ENCODE peak calls at places on chromosomes 11 and 22, in six cellular contexts. G, E, D, W, F and H are unnamed samples.

GRCh38 chr11:44130751-44131150 is 35.3 kb downstream of the EXT2 start:
- DNase-seq in G (no peak), D (no peak), F (no peak), W (no peak), E (no peak), H (no peak)

GRCh38 chr11:117181586-117182550 is 3.3 kb downstream of the SIDT2 start:
- DNase-seq in F (no peak), W (peak), E (no peak), D (no peak), G (peak), H (no peak)

GRCh38 chr11:105377870-105378269 is 232.0 kb upstream of the GRIA4 start:
- DNase-seq in E (no peak), G (no peak), F (no peak), W (no peak), D (no peak), H (no peak)

GRCh38 chr11:126585388-126586302 is 230.2 kb downstream of the ST3GAL4 start:
- DNase-seq in F (peak), W (peak), G (no peak), D (peak), E (peak), H (no peak)

GRCh38 chr11:118084247-118084646 is 2.5 kb downstream of the SMIM35 start:
- DNase-seq in F (no peak), W (no peak), D (no peak), G (no peak), E (no peak), H (no peak)

GRCh38 chr11:110886241-110886640 is 174.0 kb upstream of the ARHGAP20 start:
- DNase-seq in F (no peak), W (no peak), D (no peak), E (no peak), G (no peak), H (no peak)

GRCh38 chr11:11640152-11640551 is 18.3 kb upstream of the GALNT18 start:
- DNase-seq in W (no peak), G (no peak), E (no peak), F (no peak), D (no peak), H (no peak)

GRCh38 chr22:24134090-24134846 is 47.0 kb upstream of the SUSD2 start:
- DNase-seq in D (peak), F (no peak), G (no peak), E (peak), W (no peak), H (no peak)

GRCh38 chr22:46547883-46548244 is 10.4 kb upstream of the CELSR1 start:
- DNase-seq in E (peak), D (no peak), F (peak), G (no peak), W (no peak), H (no peak)

GRCh38 chr11:104694259-104695070 is 203.8 kb downstream of the CASP12 start:
- DNase-seq in F (no peak), W (no peak), E (no peak), D (no peak), G (no peak), H (no peak)

GRCh38 chr11:48024635-48025071 is 44.3 kb downstream of the PTPRJ start:
- DNase-seq in F (no peak), D (no peak), G (no peak), E (no peak), W (no peak), H (no peak)

GRCh38 chr22:36136988-36137387 is 23.6 kb downstream of the APOL3 start:
- DNase-seq in E (no peak), D (no peak), W (no peak), F (no peak), G (no peak), H (no peak)

GRCh38 chr11:127105578-127105977 is 105.0 kb upstream of the KIRREL3 start:
- DNase-seq in G (no peak), D (no peak), E (no peak), F (no peak), W (no peak), H (no peak)

GRCh38 chr11:95231881-95232605 is 1.0 kb upstream of the SESN3 start:
- DNase-seq in F (peak), E (peak), D (peak), G (peak), W (peak), H (no peak)

GRCh38 chr11:110097459-110098012 is 4.3 kb downstream of the ZC3H12C start:
- DNase-seq in E (no peak), F (no peak), D (no peak), G (no peak), W (no peak), H (no peak)

GRCh38 chr22:30294066-30294465 is 4.8 kb upstream of the CASTOR1 start:
- DNase-seq in G (no peak), W (no peak), E (no peak), F (no peak), D (no peak), H (no peak)

GRCh38 chr11:103281301-103281700 is 172.1 kb downstream of the DYNC2H1 start:
- DNase-seq in G (no peak), F (no peak), E (no peak), D (no peak), W (no peak), H (no peak)

GRCh38 chr22:29344137-29344536 is 28.6 kb upstream of the RASL10A start:
- DNase-seq in D (peak), F (no peak), G (no peak), W (peak), E (peak), H (no peak)

GRCh38 chr11:10930224-10930960 is 72.5 kb upstream of the ZBED5 start:
- DNase-seq in D (no peak), E (peak), W (no peak), F (peak), G (no peak), H (no peak)

GRCh38 chr22:28917747-28918543 is 34.6 kb downstream of the ZNRF3 start:
- DNase-seq in G (no peak), E (no peak), F (no peak), D (peak), W (peak), H (no peak)

GRCh38 chr22:23519442-23520177 is 60.5 kb downstream of the IGLL1 start:
- DNase-seq in F (no peak), G (no peak), E (no peak), D (no peak), W (no peak), H (no peak)

GRCh38 chr11:77725433-77725832 is 87.8 kb upstream of the CLNS1A start:
- DNase-seq in E (no peak), W (no peak), F (no peak), G (no peak), D (no peak), H (no peak)

GRCh38 chr11:2928605-2929510 is at the start of gene PHLDA2:
- DNase-seq in G (no peak), E (no peak), F (no peak), D (no peak), W (peak), H (no peak)

GRCh38 chr11:68396526-68396925 is 64.0 kb upstream of the PPP6R3 start:
- DNase-seq in F (no peak), G (no peak), D (no peak), W (no peak), E (no peak), H (no peak)

GRCh38 chr11:106828576-106828975 is 189.7 kb downstream of the GUCY1A2 start:
- DNase-seq in E (no peak), G (no peak), F (no peak), W (no peak), D (no peak), H (no peak)

GRCh38 chr22:17580461-17581031 is 17.2 kb downstream of the SLC25A18 start:
- DNase-seq in E (no peak), D (no peak), G (no peak), F (no peak), W (no peak), H (no peak)

GRCh38 chr11:95688501-95689222 is 100.9 kb downstream of the FAM76B start:
- DNase-seq in G (no peak), E (no peak), D (no peak), W (no peak), F (no peak), H (no peak)

GRCh38 chr11:62004473-62004872 is 37.0 kb upstream of the FTH1 start:
- DNase-seq in G (no peak), F (no peak), W (no peak), E (no peak), D (no peak), H (no peak)

GRCh38 chr11:114132427-114132826 is 72.9 kb downstream of the ZBTB16 start:
- DNase-seq in W (no peak), G (no peak), D (no peak), E (no peak), F (no peak), H (no peak)

GRCh38 chr11:65132988-65133700 is 1.2 kb downstream of the SYVN1 start:
- DNase-seq in W (peak), D (no peak), G (no peak), E (peak), F (no peak), H (no peak)

GRCh38 chr11:1649021-1649420 is 19.4 kb downstream of the KRTAP5-5 start:
- DNase-seq in D (no peak), G (no peak), W (no peak), F (no peak), E (no peak), H (no peak)

GRCh38 chr22:35477911-35478582 is 62.6 kb upstream of the RASD2 start:
- DNase-seq in D (peak), G (no peak), F (peak), W (peak), E (peak), H (no peak)

GRCh38 chr11:75797116-75797515 is 17.9 kb upstream of the UVRAG start:
- DNase-seq in G (no peak), D (no peak), W (no peak), E (no peak), F (no peak), H (peak)

GRCh38 chr11:370087-370941 is 1.0 kb downstream of the B4GALNT4 start:
- DNase-seq in G (no peak), W (no peak), D (no peak), E (no peak), F (no peak), H (peak)

GRCh38 chr22:36328635-36329216 is 59.0 kb downstream of the MYH9 start:
- DNase-seq in D (peak), E (peak), G (no peak), W (peak), F (no peak), H (no peak)

GRCh38 chr11:11461473-11461872 is 108.4 kb upstream of the CSNK2A3 start:
- DNase-seq in D (no peak), F (no peak), E (no peak), G (no peak), W (no peak), H (no peak)

GRCh38 chr22:48223488-48224190 is 1461.2 kb downstream of the TBC1D22A start:
- DNase-seq in G (no peak), W (no peak), F (peak), D (no peak), E (no peak), H (no peak)

GRCh38 chr11:114280696-114281095 is 15.5 kb upstream of the NNMT start:
- DNase-seq in W (no peak), E (peak), G (no peak), F (no peak), D (peak), H (no peak)

GRCh38 chr11:46615756-46616155 is 1.3 kb downstream of the HARBI1 start:
- DNase-seq in F (no peak), W (no peak), D (no peak), G (no peak), E (no peak), H (no peak)

GRCh38 chr11:46617451-46618314 is at the start of gene ATG13:
- DNase-seq in E (peak), D (peak), G (peak), F (peak), W (peak), H (peak)

GRCh38 chr11:46618789-46619188 is 1.4 kb downstream of the ATG13 start:
- DNase-seq in F (no peak), D (no peak), E (no peak), G (no peak), W (no peak), H (no peak)

GRCh38 chr11:46612326-46612725 is 4.7 kb downstream of the HARBI1 start:
- DNase-seq in D (no peak), E (no peak), F (no peak), W (no peak), G (no peak), H (no peak)

DNA sequence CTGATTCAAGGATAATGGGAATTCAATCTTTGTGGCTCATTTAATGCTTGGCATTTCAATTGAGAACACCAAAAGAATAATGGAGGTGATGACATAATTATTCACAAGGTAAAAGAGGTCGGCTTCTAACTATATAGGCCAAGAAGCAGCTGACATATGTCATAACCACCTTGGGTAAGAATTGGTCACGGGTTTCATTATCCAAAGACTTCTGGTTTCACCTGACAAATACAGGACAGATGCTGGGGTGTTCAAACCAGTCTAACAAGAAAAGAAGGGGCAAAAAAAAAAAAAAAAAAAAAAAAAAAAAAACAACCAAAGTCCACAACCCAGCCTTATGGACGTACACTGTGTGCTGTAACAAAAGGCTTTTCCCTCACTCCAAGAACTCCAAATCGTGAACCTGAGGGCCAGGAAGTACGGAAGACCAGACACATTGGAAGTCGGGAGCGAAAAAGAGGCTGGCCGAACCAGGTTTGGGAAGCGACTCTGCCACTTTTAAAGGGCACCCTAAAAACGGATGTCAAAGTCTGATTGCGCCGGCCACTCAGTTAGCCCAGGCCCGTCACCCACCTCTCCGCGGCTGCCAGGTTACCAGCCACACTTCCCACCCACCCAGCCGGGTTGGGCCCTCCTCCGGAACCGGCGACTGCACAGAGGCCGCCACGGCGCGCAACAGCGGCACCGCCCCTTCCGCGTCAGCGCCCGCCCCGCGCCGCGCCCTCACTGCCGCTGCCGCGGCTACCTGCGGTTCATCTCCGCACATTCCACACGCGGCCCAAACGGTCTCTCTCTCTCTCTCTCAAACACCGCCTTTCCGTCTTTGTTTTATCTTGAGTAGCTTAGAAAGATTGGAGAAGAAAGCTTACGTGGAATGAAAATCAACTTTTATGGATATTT is at the start of gene HARBI1:
- DNase-seq in G (peak), F (peak), D (peak), E (peak), W (peak), H (peak)
- TF ChIP-seq POLR2A in G (peak), F (no peak), D (peak), E (no peak), W (peak), H (no peak)

DNA sequence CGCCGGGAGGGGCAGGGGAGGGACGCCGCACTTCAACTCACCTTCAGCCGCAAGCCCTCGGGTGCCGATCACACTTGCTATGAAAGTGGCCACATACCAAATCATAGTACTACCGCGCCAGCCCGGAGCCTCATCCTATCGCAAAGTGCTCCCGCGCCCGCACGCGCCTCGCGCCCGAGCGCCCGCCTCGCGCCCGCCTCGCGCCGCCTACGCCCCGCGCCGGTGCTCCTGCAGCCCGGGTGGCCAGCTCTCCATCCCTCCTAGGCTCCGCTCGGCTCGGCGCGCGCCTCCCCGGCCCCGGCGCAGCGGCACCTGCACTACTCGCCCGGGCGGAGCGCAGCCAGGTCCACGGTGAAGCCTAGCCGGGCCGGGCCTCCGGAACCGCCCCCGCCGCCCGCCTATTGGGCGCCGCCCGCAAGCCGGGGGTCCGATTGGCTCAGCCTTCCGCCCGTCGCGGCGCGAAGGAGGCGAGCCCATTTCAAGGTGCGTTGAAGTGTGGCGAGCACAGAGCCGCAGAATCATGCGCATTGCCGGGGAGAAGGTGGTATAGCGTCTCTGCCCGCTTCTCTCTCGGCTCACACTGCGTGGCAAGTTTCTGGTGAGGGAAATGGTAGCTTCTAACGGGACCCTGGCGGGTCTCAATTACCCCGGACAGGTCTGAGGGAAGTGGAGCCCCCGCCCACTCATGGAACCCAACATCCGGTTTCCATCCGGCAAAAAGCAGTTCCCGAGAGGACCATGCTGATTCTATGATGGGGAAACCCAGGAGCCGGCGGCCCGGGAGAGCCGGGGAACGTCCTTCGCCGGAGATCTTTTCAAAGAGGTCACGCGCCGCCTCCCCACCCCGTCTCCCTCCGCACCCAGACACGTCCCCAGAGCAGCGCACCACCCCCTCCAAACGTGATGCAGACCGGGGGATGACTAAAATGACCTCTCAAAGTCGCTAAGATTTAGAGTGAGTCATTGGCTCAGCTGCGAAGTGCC is at the start of gene IGSF9B:
- DNase-seq in D (peak), E (peak), F (peak), W (peak), G (no peak), H (peak)
- TF ChIP-seq POLR2A in D (no peak), E (peak), F (no peak), W (peak), G (no peak), H (no peak)

GRCh38 chr11:66349084-66349386 is 1.6 kb upstream of the B4GAT1 start:
- DNase-seq in F (no peak), D (no peak), G (no peak), E (no peak), W (no peak), H (no peak)

GRCh38 chr11:66346476-66347424 is 679 bp downstream of the B4GAT1 start:
- DNase-seq in D (no peak), F (no peak), E (no peak), W (peak), G (no peak), H (no peak)

GRCh38 chr11:66344550-66345315 is at the start of gene BRMS1:
- DNase-seq in W (peak), D (peak), E (peak), F (peak), G (peak), H (peak)

GRCh38 chr11:66345316-66345649 is 379 bp upstream of the BRMS1 start:
- DNase-seq in E (no peak), D (no peak), W (no peak), G (no peak), F (no peak), H (no peak)

GRCh38 chr11:66347425-66348276 is at the start of gene B4GAT1:
- DNase-seq in D (peak), G (peak), E (peak), F (peak), W (peak), H (peak)
- TF ChIP-seq POLR2A in D (peak), G (no peak), E (no peak), F (no peak), W (peak), H (peak)

DNA sequence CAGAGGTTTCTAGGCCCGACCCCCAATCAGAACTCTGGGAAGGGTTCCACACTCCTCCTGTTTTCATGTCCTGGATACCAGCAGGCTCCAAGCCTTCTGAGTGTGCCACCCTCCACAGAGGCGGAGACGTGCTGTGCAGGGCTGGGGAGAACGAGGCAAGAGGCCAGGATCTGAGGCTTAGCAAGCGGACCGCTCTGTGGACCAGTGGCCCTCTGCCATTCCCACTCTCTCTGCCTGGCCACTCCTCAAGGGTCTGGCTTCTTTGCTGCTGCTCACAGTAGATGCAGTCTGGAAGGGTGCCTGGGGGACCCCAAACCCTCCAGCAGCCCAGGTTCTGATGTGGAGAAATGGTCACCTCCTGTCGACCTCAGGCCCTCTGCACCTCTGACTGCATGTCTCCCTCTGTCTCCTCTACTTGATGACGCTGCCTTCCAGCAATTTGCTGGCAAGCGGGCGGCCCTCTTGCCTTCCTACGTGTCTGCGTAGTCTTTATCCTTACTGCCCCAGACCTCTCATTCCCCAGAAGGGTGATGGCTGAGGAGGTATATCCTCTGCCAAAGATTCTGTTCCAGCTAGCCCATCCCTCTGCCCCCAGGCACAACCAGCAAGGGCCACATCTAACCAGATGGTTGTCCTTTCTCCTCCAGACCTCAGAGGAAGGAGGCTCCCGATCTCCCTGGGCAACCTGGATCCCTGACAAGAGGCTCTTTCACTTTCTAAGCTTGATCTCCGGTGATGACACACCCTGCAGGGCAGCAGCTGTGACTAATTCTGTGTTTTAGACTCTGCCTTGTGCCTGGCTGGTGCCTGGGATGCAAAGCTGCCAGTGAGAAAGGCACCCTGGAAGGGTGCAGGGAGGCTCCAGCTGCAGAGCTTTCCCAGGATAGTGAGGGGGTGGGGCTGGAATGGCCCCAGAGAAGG is 87.3 kb downstream of the NAT10 start:
- DNase-seq in G (no peak), F (peak), W (no peak), D (peak), E (peak), H (no peak)
- TF ChIP-seq POLR2A in G (no peak), F (no peak), W (no peak), D (no peak), E (no peak), H (no peak)